ENCODE peak calls at places on chromosome 5, in seven cellular contexts. R is MCF 10A, S is kidney, J is right atrium auricular region, N is Calu3, K is progenitor cell of endocrine pancreas, Y is Peyer's patch. U is an unnamed sample.

GRCh38 chr5:88452820-88453219 is 184.2 kb upstream of the TMEM161B start:
- DNase-seq in N (peak; percentile 17), Y (no peak), J (no peak), K (peak; percentile 12), S (no peak), R (peak; percentile 29), U (no peak)

GRCh38 chr5:5665225-5666075 is 243.0 kb downstream of the ICE1 start:
- DNase-seq in Y (no peak), N (no peak), J (no peak), R (peak; percentile 78), K (no peak), S (no peak), U (no peak)

GRCh38 chr5:141039517-141039916 is 11.7 kb upstream of the PCDHB1 start:
- DNase-seq in N (no peak), S (no peak), K (no peak), R (peak; percentile 53), Y (no peak), J (no peak), U (no peak)

GRCh38 chr5:110053205-110053604 is 363.5 kb downstream of the MAN2A1 start:
- DNase-seq in J (no peak), S (no peak), K (no peak), R (no peak), N (no peak), Y (no peak), U (no peak)

GRCh38 chr5:73120222-73121108 is at the start of gene TMEM171:
- DNase-seq in S (peak; percentile 89), K (peak; percentile 61), Y (peak; percentile 82), R (peak; percentile 66), J (no peak), N (peak; percentile 81), U (no peak)

GRCh38 chr5:79236364-79236969 is 536 bp downstream of the JMY start:
- DNase-seq in K (peak; percentile 43), R (no peak), S (peak; percentile 83), Y (no peak), J (no peak), N (peak; percentile 57), U (peak; percentile 77)

GRCh38 chr5:124341066-124341943 is 405.1 kb downstream of the ZNF608 start:
- DNase-seq in J (no peak), K (no peak), R (no peak), Y (no peak), N (no peak), S (no peak), U (no peak)

GRCh38 chr5:140840978-140841962 is at the start of gene PCDHA8:
- DNase-seq in K (no peak), R (peak; percentile 24), N (no peak), Y (no peak), J (no peak), S (no peak), U (no peak)

GRCh38 chr5:140628711-140629110 is 4.3 kb downstream of the CD14 start:
- DNase-seq in S (no peak), N (no peak), Y (no peak), R (peak; percentile 38), J (no peak), K (no peak), U (no peak)

GRCh38 chr5:135721548-135722090 is 112.8 kb upstream of the SLC25A48 start:
- DNase-seq in N (no peak), Y (no peak), J (no peak), K (no peak), R (no peak), S (no peak), U (no peak)

GRCh38 chr5:159099049-159099760 is 511 bp downstream of the EBF1 start:
- DNase-seq in Y (peak; percentile 67), S (peak; percentile 73), N (peak; percentile 41), J (no peak), R (peak; percentile 55), K (peak; percentile 32), U (peak; percentile 79)

GRCh38 chr5:141657937-141658545 is 6.8 kb upstream of the FCHSD1 start:
- DNase-seq in S (no peak), Y (no peak), R (peak; percentile 79), N (no peak), J (no peak), K (no peak), U (no peak)

GRCh38 chr5:98942849-98943248 is 14.0 kb upstream of the CHD1 start:
- DNase-seq in R (peak; percentile 81), K (no peak), Y (no peak), S (no peak), J (no peak), N (no peak), U (no peak)

GRCh38 chr5:172778223-172778814 is 7.3 kb upstream of the DUSP1 start:
- DNase-seq in S (no peak), Y (peak; percentile 88), K (peak; percentile 43), R (peak; percentile 97), J (no peak), N (peak; percentile 90), U (no peak)

GRCh38 chr5:152437861-152438260 is 32.8 kb upstream of the NMUR2 start:
- DNase-seq in J (no peak), K (no peak), Y (no peak), N (no peak), S (no peak), R (no peak), U (no peak)

GRCh38 chr5:173230741-173231380 is 4.1 kb downstream of the NKX2-5 start:
- DNase-seq in N (no peak), R (no peak), J (no peak), S (no peak), K (no peak), Y (peak; percentile 31), U (peak; percentile 87)

GRCh38 chr5:3893527-3893926 is 297.9 kb downstream of the IRX1 start:
- DNase-seq in Y (no peak), R (no peak), J (no peak), S (no peak), K (no peak), N (no peak), U (no peak)

GRCh38 chr5:121967187-121967586 is 5.4 kb downstream of the SRFBP1 start:
- DNase-seq in R (peak; percentile 46), K (no peak), J (no peak), S (no peak), Y (no peak), N (no peak), U (no peak)

GRCh38 chr5:57778528-57779175 is 296.0 kb upstream of the ACTBL2 start:
- DNase-seq in N (no peak), K (no peak), Y (no peak), R (no peak), J (no peak), S (no peak), U (no peak)

DNA sequence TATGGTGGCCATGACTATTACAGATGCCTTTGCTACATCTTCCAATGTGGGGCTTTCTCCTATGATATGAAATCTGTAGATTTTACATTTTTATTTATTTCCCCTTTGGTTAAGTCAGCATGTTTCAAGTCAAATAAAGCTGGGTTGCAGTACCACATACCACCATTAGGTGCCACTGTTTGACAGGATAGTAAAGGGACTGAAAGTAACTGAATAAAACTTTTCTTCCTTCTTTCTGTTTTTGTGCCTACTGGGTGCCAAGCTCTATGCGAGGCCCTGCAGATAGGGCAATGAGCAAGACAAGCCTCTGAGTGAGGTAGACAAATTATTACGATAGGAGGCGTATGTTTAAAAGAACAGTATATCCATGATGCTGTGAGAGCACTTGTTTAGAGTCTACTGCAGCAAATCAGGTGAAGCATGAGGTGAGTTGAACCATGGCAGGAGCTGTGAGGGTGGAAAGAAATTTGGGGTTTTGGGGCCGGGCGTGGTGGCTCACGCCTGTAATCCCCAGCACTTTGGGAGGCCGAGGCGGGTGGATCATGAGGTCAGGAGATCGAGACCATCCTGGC is 64.8 kb downstream of the GDNF start:
- DNase-seq in K (no peak), R (peak; percentile 20), N (peak; percentile 19), J (no peak), S (no peak), Y (no peak), U (no peak)
- TF ChIP-seq CTCF in K (peak; percentile 55), R (peak; percentile 52), N (peak; percentile 38), J (peak; percentile 52), S (no peak), Y (peak; percentile 33), U (peak; percentile 79)

GRCh38 chr5:1524799-1525623 is 1.3 kb upstream of the LPCAT1 start:
- DNase-seq in S (peak; percentile 73), R (no peak), N (no peak), J (peak; percentile 57), Y (peak; percentile 51), K (no peak), U (peak; percentile 85)

GRCh38 chr5:1523480-1523792 is 324 bp downstream of the LPCAT1 start:
- DNase-seq in J (no peak), K (no peak), N (no peak), S (no peak), R (no peak), Y (no peak), U (no peak)

GRCh38 chr5:1524481-1524798 is 680 bp upstream of the LPCAT1 start:
- DNase-seq in J (peak; percentile 57), S (peak; percentile 72), K (no peak), N (no peak), R (no peak), Y (no peak), U (no peak)

GRCh38 chr5:1522601-1523479 is 920 bp downstream of the LPCAT1 start:
- DNase-seq in S (peak; percentile 81), R (no peak), Y (peak; percentile 47), K (no peak), J (peak; percentile 57), N (no peak), U (peak; percentile 82)

GRCh38 chr5:1523793-1524480 is at the start of gene LPCAT1:
- DNase-seq in K (peak; percentile 67), S (peak; percentile 94), J (peak; percentile 70), R (peak; percentile 70), Y (peak; percentile 89), N (peak; percentile 84), U (peak; percentile 81)
- TF ChIP-seq CTCF in K (peak; percentile 28), S (no peak), J (peak; percentile 49), R (no peak), Y (peak; percentile 35), N (peak; percentile 15), U (peak; percentile 63)

DNA sequence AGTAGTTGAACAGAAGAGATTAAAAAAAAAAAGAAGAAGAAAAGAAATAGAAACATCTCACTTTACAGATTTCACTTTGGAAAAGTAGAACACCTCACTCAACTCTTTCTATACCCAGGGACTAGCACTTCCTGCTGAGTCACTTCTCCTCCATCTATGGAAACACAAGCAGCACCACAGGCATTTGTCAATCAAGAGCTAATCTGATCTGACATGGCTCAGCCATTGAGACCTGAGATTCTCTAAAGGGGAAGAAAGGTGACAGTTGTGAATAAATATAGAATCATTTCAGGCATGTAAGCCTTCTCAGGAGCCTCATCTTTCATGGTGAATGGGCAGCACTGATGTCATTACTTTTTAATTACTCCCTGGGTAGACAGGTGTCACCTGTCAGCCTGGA is 559.9 kb downstream of the HINT1 start:
- DNase-seq in J (no peak), Y (no peak), R (peak; percentile 42), S (no peak), N (peak; percentile 15), K (no peak), U (no peak)
- TF ChIP-seq CTCF in J (no peak), Y (no peak), R (no peak), S (no peak), N (no peak), K (no peak), U (no peak)

DNA sequence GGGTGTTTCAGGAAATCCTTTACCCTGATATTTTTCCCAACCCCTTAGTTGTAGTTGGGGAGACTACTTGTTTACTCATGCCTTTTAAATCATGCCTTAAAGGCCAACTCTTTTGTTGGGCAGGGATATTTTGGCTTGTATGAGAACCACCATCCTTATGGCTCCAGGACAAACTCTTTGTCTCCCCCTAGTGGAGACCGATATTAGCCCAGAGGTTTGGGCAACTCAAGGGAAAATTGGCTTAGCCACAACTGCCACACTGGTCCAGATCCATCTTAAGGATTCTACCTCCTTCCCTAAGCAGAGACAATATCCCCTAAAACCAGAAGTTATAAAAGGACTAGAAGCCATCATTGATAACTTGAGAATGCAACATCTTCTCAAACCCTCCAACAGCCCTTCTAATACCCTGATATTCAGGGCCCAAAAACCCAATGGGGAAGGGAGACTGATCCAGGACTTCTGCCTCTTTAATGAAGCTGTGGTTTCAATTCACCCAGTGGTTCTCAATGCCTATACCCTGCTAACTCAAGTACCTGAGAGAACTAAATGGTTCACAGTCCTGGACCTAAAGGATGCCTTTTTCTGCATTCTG is 100.9 kb upstream of the HCN1 start:
- DNase-seq in S (no peak), J (no peak), N (no peak), K (no peak), R (no peak), Y (no peak), U (no peak)
- TF ChIP-seq CTCF in S (no peak), J (peak; percentile 17), N (no peak), K (peak; percentile 24), R (peak; percentile 38), Y (no peak), U (peak; percentile 22)